ENCODE peak calls at places on chromosomes 1 and 21, in six cellular contexts. R is renal cortical epithelial cell, Q is AG20443, O is NCI-H1694 treated with DMSO at 0.1 percent for 48 hours, L is endothelial cell, X is T-cell. B is an unnamed sample.

GRCh38 chr1:7178741-7179140 is 393.5 kb downstream of the CAMTA1 start:
- DNase-seq in R (no peak), Q (no peak), O (no peak), L (no peak), X (no peak), B (no peak)

GRCh38 chr1:27915082-27915575 is 19.7 kb upstream of the SMPDL3B start:
- DNase-seq in R (no peak), Q (no peak), O (no peak), L (no peak), X (no peak), B (no peak)

GRCh38 chr1:14746393-14746792 is 147.9 kb downstream of the KAZN start:
- DNase-seq in R (no peak), Q (no peak), O (no peak), L (no peak), X (no peak), B (no peak)

GRCh38 chr1:121586369-121587229 is 401.8 kb downstream of the SRGAP2C start:
- DNase-seq in R (peak), Q (no peak), O (no peak), L (peak), X (no peak), B (no peak)

GRCh38 chr1:224700915-224701531 is 84.9 kb downstream of the CNIH3 start:
- DNase-seq in R (no peak), Q (peak), O (no peak), L (peak), X (no peak), B (peak)

GRCh38 chr1:201937624-201938212 is 8.6 kb downstream of the LMOD1 start:
- DNase-seq in R (peak), Q (peak), O (no peak), L (no peak), X (no peak), B (no peak)

GRCh38 chr1:27726173-27726793 is 522 bp downstream of the FAM76A start:
- DNase-seq in R (peak), Q (peak), O (no peak), L (peak), X (no peak), B (peak)

GRCh38 chr21:33936221-33937038 is 20.8 kb upstream of the ATP5PO start:
- DNase-seq in R (no peak), Q (peak), O (no peak), L (no peak), X (peak), B (peak)

GRCh38 chr1:40011198-40011597 is 29.3 kb upstream of the CAP1 start:
- DNase-seq in R (no peak), Q (no peak), O (no peak), L (no peak), X (no peak), B (no peak)

GRCh38 chr1:157377216-157377821 is 175.0 kb downstream of the FCRL5 start:
- DNase-seq in R (peak), Q (no peak), O (peak), L (peak), X (no peak), B (peak)

GRCh38 chr1:20107767-20108166 is 11.6 kb downstream of the PLA2G2D start:
- DNase-seq in R (no peak), Q (no peak), O (no peak), L (no peak), X (no peak), B (no peak)

GRCh38 chr1:58727363-58727762 is 27.5 kb upstream of the MYSM1 start:
- DNase-seq in R (peak), Q (peak), O (peak), L (no peak), X (no peak), B (peak)

B was measured in HAP-1.